ENCODE peak calls at places on chromosome 15, in four cellular contexts. J is kidney tubule cell, Q is GM03348, X is B cell. H is an unnamed sample.

GRCh38 chr15:42576040-42576594 is 711 bp downstream of the STARD9 start:
- DNase-seq in J (no peak), Q (no peak), X (no peak), H (no peak)

GRCh38 chr15:73072894-73073293 is 20.6 kb downstream of the NEO1 start:
- DNase-seq in J (no peak), Q (no peak), X (no peak), H (no peak)

GRCh38 chr15:31217566-31218270 is 108.9 kb upstream of the KLF13 start:
- DNase-seq in J (no peak), Q (no peak), X (no peak), H (no peak)

GRCh38 chr15:67559158-67559557 is 16.7 kb downstream of the MAP2K5 start:
- DNase-seq in J (no peak), Q (no peak), X (no peak), H (no peak)

GRCh38 chr15:25670025-25670554 is 193.0 kb downstream of the ATP10A start:
- DNase-seq in J (peak; percentile 39), Q (peak; percentile 88), X (no peak), H (no peak)

GRCh38 chr15:90598679-90599078 is 69.0 kb downstream of the CRTC3 start:
- DNase-seq in J (no peak), Q (no peak), X (no peak), H (no peak)

GRCh38 chr15:61584410-61584809 is 355.3 kb upstream of the RORA start:
- DNase-seq in J (no peak), Q (no peak), X (no peak), H (no peak)

GRCh38 chr15:63495780-63496179 is 8.6 kb upstream of the USP3 start:
- DNase-seq in J (no peak), Q (no peak), X (no peak), H (no peak)

GRCh38 chr15:85452436-85452835 is 72.0 kb downstream of the AKAP13 start:
- DNase-seq in J (no peak), Q (no peak), X (no peak), H (no peak)

GRCh38 chr15:42107483-42107882 is 13.1 kb upstream of the PLA2G4D start:
- DNase-seq in J (no peak), Q (no peak), X (no peak), H (no peak)

GRCh38 chr15:90808517-90808939 is 59.9 kb upstream of the FURIN start:
- DNase-seq in J (no peak), Q (no peak), X (no peak), H (no peak)

GRCh38 chr15:58585668-58586461 is 154.1 kb downstream of the LIPC start:
- DNase-seq in J (peak; percentile 21), Q (no peak), X (no peak), H (peak; percentile 10)

GRCh38 chr15:69849232-69849610 is 248.5 kb downstream of the TLE3 start:
- DNase-seq in J (no peak), Q (no peak), X (no peak), H (no peak)

GRCh38 chr15:85792102-85792731 is 2.5 kb downstream of the KLHL25 start:
- DNase-seq in J (no peak), Q (no peak), X (no peak), H (no peak)

GRCh38 chr15:98841419-98841970 is 166.1 kb downstream of the PGPEP1L start:
- DNase-seq in J (no peak), Q (no peak), X (no peak), H (no peak)

H was measured in GM19239.